ENCODE peak calls at places on chromosomes 3 and 15, in seven cellular contexts. One of them, this sample, is unnamed.

GRCh38 chr3:8816106-8816505 is 46.7 kb upstream of the OXTR start:
- DNase-seq in NCI-H1436: no peak
- DNase-seq in fibroblast of pulmonary artery: no peak
- DNase-seq in cardiac muscle cell: no peak
- DNase-seq in H54: no peak
- DNase-seq in cerebellum: no peak
- DNase-seq in sigmoid colon: no peak
- DNase-seq in this sample: no peak

GRCh38 chr15:31328999-31329639 is 2.5 kb downstream of the KLF13 start:
- DNase-seq in NCI-H1436: no peak
- DNase-seq in cerebellum: no peak
- DNase-seq in fibroblast of pulmonary artery: no peak
- DNase-seq in cardiac muscle cell: no peak
- DNase-seq in sigmoid colon: peak
- DNase-seq in H54: no peak
- DNase-seq in this sample: no peak

GRCh38 chr15:80526556-80527340 is 122.6 kb downstream of the ARNT2 start:
- DNase-seq in fibroblast of pulmonary artery: peak
- DNase-seq in cardiac muscle cell: no peak
- DNase-seq in cerebellum: peak
- DNase-seq in H54: no peak
- DNase-seq in NCI-H1436: no peak
- DNase-seq in sigmoid colon: no peak
- DNase-seq in this sample: peak

GRCh38 chr3:128343287-128344045 is 123.2 kb downstream of the DNAJB8 start:
- DNase-seq in cardiac muscle cell: peak
- DNase-seq in fibroblast of pulmonary artery: peak
- DNase-seq in cerebellum: no peak
- DNase-seq in H54: peak
- DNase-seq in NCI-H1436: peak
- DNase-seq in sigmoid colon: peak
- DNase-seq in this sample: peak

GRCh38 chr3:73235768-73236167 is 174.3 kb downstream of the EBLN2 start:
- DNase-seq in cardiac muscle cell: no peak
- DNase-seq in sigmoid colon: no peak
- DNase-seq in cerebellum: no peak
- DNase-seq in fibroblast of pulmonary artery: no peak
- DNase-seq in H54: no peak
- DNase-seq in NCI-H1436: no peak
- DNase-seq in this sample: no peak

GRCh38 chr15:97521390-97521789 is 439.1 kb upstream of the ARRDC4 start:
- DNase-seq in cardiac muscle cell: no peak
- DNase-seq in sigmoid colon: no peak
- DNase-seq in H54: no peak
- DNase-seq in cerebellum: no peak
- DNase-seq in NCI-H1436: no peak
- DNase-seq in fibroblast of pulmonary artery: no peak
- DNase-seq in this sample: no peak

GRCh38 chr15:64686130-64686735 is 89.2 kb downstream of the RBPMS2 start:
- DNase-seq in sigmoid colon: no peak
- DNase-seq in cerebellum: peak
- DNase-seq in fibroblast of pulmonary artery: peak
- DNase-seq in cardiac muscle cell: peak
- DNase-seq in NCI-H1436: peak
- DNase-seq in H54: no peak
- DNase-seq in this sample: peak

GRCh38 chr15:66884661-66885237 is 180.7 kb upstream of the SMAD3 start:
- DNase-seq in fibroblast of pulmonary artery: no peak
- DNase-seq in H54: no peak
- DNase-seq in cerebellum: no peak
- DNase-seq in NCI-H1436: no peak
- DNase-seq in cardiac muscle cell: no peak
- DNase-seq in sigmoid colon: peak
- DNase-seq in this sample: no peak

GRCh38 chr15:55770261-55770660 is 27.3 kb upstream of the PRTG start:
- DNase-seq in cerebellum: no peak
- DNase-seq in sigmoid colon: no peak
- DNase-seq in NCI-H1436: no peak
- DNase-seq in H54: no peak
- DNase-seq in fibroblast of pulmonary artery: no peak
- DNase-seq in cardiac muscle cell: no peak
- DNase-seq in this sample: no peak

GRCh38 chr3:127734754-127735473 is 62.2 kb downstream of the ABTB1 start:
- DNase-seq in cardiac muscle cell: no peak
- DNase-seq in sigmoid colon: no peak
- DNase-seq in NCI-H1436: no peak
- DNase-seq in fibroblast of pulmonary artery: peak
- DNase-seq in cerebellum: peak
- DNase-seq in H54: peak
- DNase-seq in this sample: peak

GRCh38 chr3:196942915-196943277 is 568 bp upstream of the NCBP2 start:
- DNase-seq in cardiac muscle cell: peak
- DNase-seq in cerebellum: no peak
- DNase-seq in fibroblast of pulmonary artery: peak
- DNase-seq in H54: no peak
- DNase-seq in NCI-H1436: no peak
- DNase-seq in sigmoid colon: no peak
- DNase-seq in this sample: peak

GRCh38 chr3:51384145-51384729 is 854 bp upstream of the MANF start:
- DNase-seq in cerebellum: no peak
- DNase-seq in H54: peak
- DNase-seq in NCI-H1436: no peak
- DNase-seq in fibroblast of pulmonary artery: no peak
- DNase-seq in cardiac muscle cell: peak
- DNase-seq in sigmoid colon: peak
- DNase-seq in this sample: no peak

GRCh38 chr3:66552846-66553245 is 52.0 kb upstream of the LRIG1 start:
- DNase-seq in fibroblast of pulmonary artery: no peak
- DNase-seq in NCI-H1436: no peak
- DNase-seq in H54: no peak
- DNase-seq in cerebellum: no peak
- DNase-seq in sigmoid colon: no peak
- DNase-seq in cardiac muscle cell: no peak
- DNase-seq in this sample: no peak

GRCh38 chr3:111857474-111857873 is 1.6 kb upstream of the PHLDB2 start:
- DNase-seq in cerebellum: no peak
- DNase-seq in sigmoid colon: no peak
- DNase-seq in cardiac muscle cell: no peak
- DNase-seq in H54: no peak
- DNase-seq in fibroblast of pulmonary artery: no peak
- DNase-seq in NCI-H1436: no peak
- DNase-seq in this sample: no peak

GRCh38 chr3:52614689-52615088 is 71.0 kb downstream of the PBRM1 start:
- DNase-seq in fibroblast of pulmonary artery: no peak
- DNase-seq in NCI-H1436: no peak
- DNase-seq in sigmoid colon: no peak
- DNase-seq in H54: no peak
- DNase-seq in cardiac muscle cell: no peak
- DNase-seq in cerebellum: no peak
- DNase-seq in this sample: peak

GRCh38 chr3:197750863-197751737 is 1.4 kb downstream of the FYTTD1 start:
- DNase-seq in H54: no peak
- DNase-seq in fibroblast of pulmonary artery: peak
- DNase-seq in cardiac muscle cell: peak
- DNase-seq in sigmoid colon: peak
- DNase-seq in cerebellum: peak
- DNase-seq in NCI-H1436: no peak
- DNase-seq in this sample: peak

GRCh38 chr15:41698779-41699178 is 38.6 kb downstream of the MGA start:
- DNase-seq in fibroblast of pulmonary artery: no peak
- DNase-seq in cardiac muscle cell: no peak
- DNase-seq in H54: peak
- DNase-seq in NCI-H1436: no peak
- DNase-seq in cerebellum: no peak
- DNase-seq in sigmoid colon: no peak
- DNase-seq in this sample: no peak

GRCh38 chr15:45641374-45641778 is 6.5 kb downstream of the SQOR start:
- DNase-seq in H54: peak
- DNase-seq in cerebellum: no peak
- DNase-seq in NCI-H1436: no peak
- DNase-seq in fibroblast of pulmonary artery: peak
- DNase-seq in cardiac muscle cell: no peak
- DNase-seq in sigmoid colon: peak
- DNase-seq in this sample: peak

GRCh38 chr3:129343643-129344360 is 65.1 kb downstream of the HMCES start:
- DNase-seq in cardiac muscle cell: peak
- DNase-seq in NCI-H1436: no peak
- DNase-seq in sigmoid colon: no peak
- DNase-seq in cerebellum: no peak
- DNase-seq in fibroblast of pulmonary artery: peak
- DNase-seq in H54: no peak
- DNase-seq in this sample: peak

GRCh38 chr3:183339461-183340086 is 86.5 kb downstream of the B3GNT5 start:
- DNase-seq in NCI-H1436: peak
- DNase-seq in fibroblast of pulmonary artery: no peak
- DNase-seq in H54: no peak
- DNase-seq in cerebellum: no peak
- DNase-seq in cardiac muscle cell: no peak
- DNase-seq in sigmoid colon: no peak
- DNase-seq in this sample: no peak

GRCh38 chr3:128313936-128314335 is 152.8 kb downstream of the DNAJB8 start:
- DNase-seq in NCI-H1436: no peak
- DNase-seq in cerebellum: no peak
- DNase-seq in fibroblast of pulmonary artery: no peak
- DNase-seq in cardiac muscle cell: no peak
- DNase-seq in sigmoid colon: no peak
- DNase-seq in H54: no peak
- DNase-seq in this sample: no peak